ENCODE peak calls at places on chromosomes 12 and 14, in four cellular contexts. F is fibroblast of lung, Z is GM12878, W is heart right ventricle. O is an unnamed sample.

GRCh38 chr14:95548328-95548929 is 13.6 kb downstream of the GLRX5 start:
- DNase-seq in F (no peak), Z (no peak), W (no peak), O (peak; percentile 26)

GRCh38 chr12:18864900-18865561 is 127.1 kb downstream of the CAPZA3 start:
- DNase-seq in F (peak; percentile 71), Z (no peak), W (no peak), O (no peak)

GRCh38 chr12:57145460-57146059 is 1.9 kb downstream of the LRP1-AS start:
- DNase-seq in F (no peak), Z (no peak), W (no peak), O (peak; percentile 48)

GRCh38 chr12:95574030-95574429 is 22.8 kb upstream of the USP44 start:
- DNase-seq in F (no peak), Z (no peak), W (no peak), O (no peak)

GRCh38 chr12:67695974-67696373 is 47.4 kb downstream of the DYRK2 start:
- DNase-seq in F (no peak), Z (no peak), W (no peak), O (no peak)

GRCh38 chr12:65536876-65537661 is 258.6 kb downstream of the MSRB3 start:
- DNase-seq in F (peak; percentile 100), Z (no peak), W (no peak), O (no peak)

GRCh38 chr12:24561882-24562760 is 386.8 kb downstream of the BCAT1 start:
- DNase-seq in F (peak; percentile 77), Z (no peak), W (peak; percentile 69), O (peak; percentile 90)

GRCh38 chr14:103628221-103628683 is 759 bp upstream of the KLC1 start:
- DNase-seq in F (peak; percentile 79), Z (no peak), W (peak; percentile 83), O (peak; percentile 90)

GRCh38 chr12:27577688-27578087 is 53.7 kb downstream of the PPFIBP1 start:
- DNase-seq in F (peak; percentile 32), Z (no peak), W (no peak), O (no peak)

GRCh38 chr14:98955741-98956070 is 316.3 kb downstream of the BCL11B start:
- DNase-seq in F (no peak), Z (no peak), W (no peak), O (no peak)

GRCh38 chr14:95507174-95507573 is 9.3 kb downstream of the SYNE3 start:
- DNase-seq in F (peak; percentile 97), Z (no peak), W (peak; percentile 54), O (peak; percentile 86)

GRCh38 chr14:65224799-65225198 is 122.5 kb upstream of the MAX start:
- DNase-seq in F (no peak), Z (no peak), W (no peak), O (no peak)

GRCh38 chr12:116892318-116892717 is 11.1 kb upstream of the HRK start:
- DNase-seq in F (no peak), Z (no peak), W (no peak), O (no peak)

GRCh38 chr12:116159175-116159574 is 118.3 kb downstream of the MED13L start:
- DNase-seq in F (peak; percentile 72), Z (no peak), W (no peak), O (no peak)

GRCh38 chr12:98543701-98544100 is 28.3 kb downstream of the TMPO start:
- DNase-seq in F (no peak), Z (no peak), W (no peak), O (no peak)

GRCh38 chr14:61505815-61506809 is 184.7 kb downstream of the PRKCH start:
- DNase-seq in F (peak; percentile 97), Z (no peak), W (no peak), O (no peak)

GRCh38 chr14:32300146-32300545 is 29.0 kb upstream of the AKAP6 start:
- DNase-seq in F (no peak), Z (no peak), W (peak; percentile 10), O (no peak)

GRCh38 chr12:26713885-26714383 is 119.1 kb downstream of the ITPR2 start:
- DNase-seq in F (no peak), Z (peak; percentile 48), W (no peak), O (no peak)

GRCh38 chr14:69339426-69339825 is 58.7 kb downstream of the ERH start:
- DNase-seq in F (no peak), Z (no peak), W (no peak), O (no peak)

DNA sequence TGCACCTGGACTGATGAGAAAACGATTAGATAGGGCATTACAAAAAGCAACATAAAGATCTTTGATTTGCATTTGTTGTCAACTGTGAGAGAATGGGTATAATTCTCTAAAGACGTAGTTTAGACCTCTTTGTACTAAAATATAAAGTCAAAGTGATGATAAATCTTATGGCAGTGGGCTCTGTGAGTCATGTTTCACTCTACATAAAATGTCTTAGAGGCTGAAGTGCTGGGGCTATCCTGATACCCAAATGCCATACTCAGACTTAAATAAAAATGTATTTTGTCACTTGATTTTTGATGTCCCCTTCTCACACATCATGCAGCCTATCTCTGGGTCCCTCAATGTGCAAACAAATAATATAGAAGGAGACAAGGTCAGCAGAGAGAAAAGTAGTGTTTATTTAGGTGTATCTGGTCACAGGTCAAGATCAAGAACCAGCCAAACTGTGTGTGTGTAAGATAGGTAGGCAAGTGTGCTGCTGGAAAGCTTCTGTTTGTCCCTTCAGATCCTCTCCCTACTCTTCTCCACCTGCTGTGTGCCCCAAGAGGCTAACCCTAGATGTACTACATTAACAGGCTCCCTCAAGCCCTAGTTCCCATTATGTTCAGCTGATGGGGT is 7.0 kb upstream of the NIN start:
- DNase-seq in F (no peak), Z (no peak), W (no peak), O (no peak)
- H3K4me1 ChIP-seq in F (peaks cover 2% of the 10 kb centered on the region), Z (peaks cover 20% of the 10 kb centered on the region), W (no peaks in the 10 kb centered on the region), O (no peaks in the 10 kb centered on the region)

GRCh38 chr14:101813171-101813759 is 51.8 kb downstream of the PPP2R5C start:
- DNase-seq in F (no peak), Z (no peak), W (peak; percentile 59), O (peak; percentile 85)

GRCh38 chr14:101812071-101812470 is 50.6 kb downstream of the PPP2R5C start:
- DNase-seq in F (no peak), Z (no peak), W (peak; percentile 25), O (no peak)

GRCh38 chr14:101808894-101809670 is 47.6 kb downstream of the PPP2R5C start:
- DNase-seq in F (no peak), Z (no peak), W (no peak), O (no peak)

GRCh38 chr14:101809671-101810514 is 48.4 kb downstream of the PPP2R5C start:
- DNase-seq in F (peak; percentile 95), Z (peak; percentile 88), W (peak; percentile 71), O (peak; percentile 92)

GRCh38 chr14:101810897-101811620 is 49.5 kb downstream of the PPP2R5C start:
- DNase-seq in F (peak; percentile 52), Z (no peak), W (no peak), O (no peak)
- H3K4me1 ChIP-seq in F (no peaks in the 10 kb centered on the region), Z (peaks cover 21% of the 10 kb centered on the region), W (peaks cover 73% of the 10 kb centered on the region), O (peaks cover 14% of the 10 kb centered on the region)

DNA sequence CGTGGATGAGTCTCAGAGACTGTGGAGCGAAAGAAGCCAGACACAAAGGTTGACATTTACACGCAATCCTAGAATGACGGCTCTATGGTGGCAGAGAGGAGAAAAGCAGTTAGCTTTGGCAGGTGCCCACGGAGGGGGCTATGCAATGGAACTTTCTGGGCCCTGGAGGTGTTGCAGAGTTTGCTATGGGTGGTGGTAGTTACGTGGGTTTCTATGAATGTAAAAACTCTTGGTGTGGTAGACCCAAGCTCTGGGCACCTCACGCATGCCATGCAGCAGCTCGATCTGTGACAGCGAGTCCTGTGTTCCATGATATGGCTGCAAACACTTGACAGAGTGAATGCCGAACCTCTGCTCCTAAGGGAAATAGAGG is 5.0 kb upstream of the INF2 start:
- DNase-seq in F (no peak), Z (no peak), W (no peak), O (no peak)
- H3K4me1 ChIP-seq in F (peaks cover 42% of the 10 kb centered on the region), Z (peaks cover 18% of the 10 kb centered on the region), W (peaks cover 63% of the 10 kb centered on the region), O (peaks cover 15% of the 10 kb centered on the region)

DNA sequence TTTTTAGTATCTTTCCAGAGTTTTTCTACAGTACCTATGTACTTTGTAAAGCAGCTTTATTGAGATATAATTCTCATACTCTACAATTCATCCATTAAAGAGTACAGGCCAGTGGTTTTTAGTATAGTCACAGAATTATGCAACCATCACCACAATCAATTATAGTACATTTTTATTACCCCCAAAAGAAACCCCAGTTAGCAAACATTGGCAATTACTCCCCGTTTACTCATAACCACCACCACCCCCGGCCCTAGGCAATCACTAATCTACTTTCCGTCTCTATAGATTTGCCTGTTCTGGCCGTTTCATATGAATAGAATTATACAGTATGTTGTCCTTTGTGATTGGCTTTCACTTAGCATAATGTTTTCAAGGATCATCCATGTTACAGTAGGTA is 119.8 kb downstream of the KICS2 start:
- DNase-seq in F (peak; percentile 71), Z (no peak), W (no peak), O (no peak)
- H3K4me1 ChIP-seq in F (peaks cover 19% of the 10 kb centered on the region), Z (no peaks in the 10 kb centered on the region), W (peaks cover 28% of the 10 kb centered on the region), O (no peaks in the 10 kb centered on the region)

GRCh38 chr12:101889216-101889752 is 11.9 kb downstream of the DRAM1 start:
- DNase-seq in F (no peak), Z (no peak), W (no peak), O (no peak)
- H3K4me1 ChIP-seq in F (peaks cover 11% of the 10 kb centered on the region), Z (peaks cover 11% of the 10 kb centered on the region), W (no peaks in the 10 kb centered on the region), O (peaks cover 2% of the 10 kb centered on the region)

DNA sequence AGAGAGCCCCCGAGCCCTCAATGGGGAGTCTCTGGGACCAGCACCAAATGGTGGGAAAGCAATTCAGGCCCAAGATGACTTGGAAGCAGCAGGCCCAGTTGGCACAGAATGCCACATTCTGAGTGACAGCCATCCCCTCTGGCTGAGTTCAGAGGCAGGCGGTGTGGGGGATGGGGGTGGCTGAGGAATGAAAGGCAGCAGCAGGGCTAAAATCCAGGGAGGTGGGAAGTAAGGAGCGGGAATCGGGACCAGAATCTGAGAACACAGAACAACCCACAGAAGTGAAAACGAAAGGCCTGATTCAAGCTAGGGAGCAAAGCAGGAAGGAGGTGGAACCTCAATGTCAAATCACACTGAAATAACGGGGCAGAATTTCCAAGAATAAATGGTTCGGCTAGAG is 171.2 kb downstream of the CALM1 start:
- DNase-seq in F (no peak), Z (no peak), W (no peak), O (no peak)
- H3K4me1 ChIP-seq in F (no peaks in the 10 kb centered on the region), Z (no peaks in the 10 kb centered on the region), W (peaks cover 12% of the 10 kb centered on the region), O (no peaks in the 10 kb centered on the region)

DNA sequence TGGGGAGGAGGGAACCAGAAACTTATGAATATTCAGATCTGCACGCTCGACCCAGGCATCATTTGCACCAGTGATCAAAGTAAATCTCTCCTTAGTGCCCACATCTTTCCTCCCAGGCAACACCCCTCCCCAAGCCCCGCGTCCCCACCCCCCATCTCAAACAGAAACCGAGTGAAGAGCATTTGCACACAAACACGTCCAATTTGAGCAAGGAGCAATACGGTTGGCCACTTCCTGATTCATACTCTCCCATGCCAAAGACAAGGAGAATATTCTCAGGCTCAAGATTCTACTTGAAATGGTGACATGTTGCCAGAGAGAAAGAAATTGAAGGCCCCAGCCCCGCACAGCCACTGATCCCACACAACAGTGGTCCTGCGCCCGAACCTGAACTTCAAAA is 7.1 kb downstream of the FOXN3 start:
- DNase-seq in F (no peak), Z (no peak), W (no peak), O (peak; percentile 18)
- H3K4me1 ChIP-seq in F (peaks cover under 1% of the 10 kb centered on the region), Z (peaks cover 28% of the 10 kb centered on the region), W (peaks cover 70% of the 10 kb centered on the region), O (peaks cover 16% of the 10 kb centered on the region)

DNA sequence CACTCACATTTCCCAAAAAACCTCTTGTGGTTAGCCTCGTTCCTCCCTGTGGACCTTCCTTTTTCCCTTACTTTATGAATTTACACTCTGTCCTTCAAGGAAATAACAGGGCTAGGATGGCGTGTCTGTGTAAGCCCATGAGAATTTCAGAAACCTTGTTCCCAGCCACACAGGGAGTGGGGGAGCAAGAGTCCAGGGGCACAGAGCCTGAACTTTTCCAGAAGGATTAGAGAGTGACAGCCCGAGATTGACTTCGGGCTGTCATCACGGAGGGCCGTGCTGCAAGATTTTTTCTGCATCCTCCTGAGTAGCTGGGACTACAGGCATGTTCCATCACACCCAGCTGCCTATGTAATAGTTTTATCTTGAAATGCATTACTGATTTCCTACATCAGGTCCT is 14.4 kb downstream of the EVL start:
- DNase-seq in F (no peak), Z (no peak), W (no peak), O (no peak)
- H3K4me1 ChIP-seq in F (peaks cover 10% of the 10 kb centered on the region), Z (peaks cover 38% of the 10 kb centered on the region), W (peaks cover 38% of the 10 kb centered on the region), O (peaks cover 18% of the 10 kb centered on the region)

GRCh38 chr12:120236124-120236398 is 29.5 kb downstream of the PXN start:
- DNase-seq in F (no peak), Z (no peak), W (no peak), O (no peak)
- H3K4me1 ChIP-seq in F (peaks cover 76% of the 10 kb centered on the region), Z (peaks cover under 1% of the 10 kb centered on the region), W (peaks cover 100% of the 10 kb centered on the region), O (peaks cover 76% of the 10 kb centered on the region)

O was measured in right cardiac atrium.